ENCODE peak calls at places on chromosomes 1 and 21, in seven cellular contexts. H is foreskin fibroblast, S is endothelial cell, I is A549, O is AG04449, W is astrocyte of the spinal cord, P is thoracic aorta. Q is an unnamed sample.

GRCh38 chr1:9135145-9135836 is 6.4 kb upstream of the GPR157 start:
- DNase-seq in H (no peak), S (no peak), I (no peak), O (no peak), W (no peak), P (no peak), Q (no peak)

GRCh38 chr1:21220815-21221214 is 44.1 kb upstream of the EIF4G3 start:
- DNase-seq in H (peak; percentile 70), S (no peak), I (no peak), O (no peak), W (peak; percentile 21), P (no peak), Q (no peak)

GRCh38 chr1:215905493-215906095 is 338.5 kb downstream of the KCTD3 start:
- DNase-seq in H (no peak), S (no peak), I (no peak), O (peak; percentile 52), W (no peak), P (no peak), Q (no peak)

GRCh38 chr1:34870395-34870794 is 10.8 kb upstream of the SMIM12 start:
- DNase-seq in H (no peak), S (no peak), I (no peak), O (no peak), W (no peak), P (no peak), Q (no peak)

GRCh38 chr1:39761016-39761415 is 10.1 kb downstream of the OXCT2 start:
- DNase-seq in H (no peak), S (no peak), I (no peak), O (no peak), W (no peak), P (no peak), Q (no peak)

GRCh38 chr1:63922848-63923247 is 149.0 kb downstream of the ROR1 start:
- DNase-seq in H (no peak), S (no peak), I (no peak), O (no peak), W (no peak), P (no peak), Q (no peak)

GRCh38 chr1:154751690-154752089 is 118.4 kb downstream of the KCNN3 start:
- DNase-seq in H (no peak), S (no peak), I (no peak), O (no peak), W (no peak), P (no peak), Q (no peak)

GRCh38 chr1:16215882-16216753 is 3.7 kb upstream of the ARHGEF19 start:
- DNase-seq in H (peak; percentile 71), S (peak; percentile 86), I (peak; percentile 58), O (no peak), W (peak; percentile 88), P (peak; percentile 67), Q (peak; percentile 87)

GRCh38 chr1:111463029-111463683 is 10.6 kb upstream of the C1orf162 start:
- DNase-seq in H (peak; percentile 14), S (no peak), I (no peak), O (no peak), W (peak; percentile 50), P (no peak), Q (no peak)

GRCh38 chr1:29311352-29312030 is 75.2 kb downstream of the PTPRU start:
- DNase-seq in H (no peak), S (no peak), I (no peak), O (no peak), W (no peak), P (no peak), Q (no peak)

GRCh38 chr1:240282061-240282830 is 190.6 kb downstream of the FMN2 start:
- DNase-seq in H (no peak), S (no peak), I (no peak), O (no peak), W (no peak), P (no peak), Q (no peak)

GRCh38 chr1:226661965-226662364 is 77.1 kb downstream of the ITPKB start:
- DNase-seq in H (no peak), S (peak; percentile 31), I (no peak), O (no peak), W (no peak), P (no peak), Q (no peak)

GRCh38 chr1:165352109-165352441 is 4.4 kb downstream of the LMX1A start:
- DNase-seq in H (no peak), S (no peak), I (no peak), O (no peak), W (no peak), P (no peak), Q (no peak)

GRCh38 chr1:199272690-199273089 is 633.9 kb downstream of the PTPRC start:
- DNase-seq in H (peak; percentile 94), S (no peak), I (peak; percentile 22), O (peak; percentile 79), W (peak; percentile 96), P (no peak), Q (no peak)

GRCh38 chr1:54850082-54850730 is 36.8 kb downstream of the DHCR24 start:
- DNase-seq in H (no peak), S (no peak), I (no peak), O (no peak), W (no peak), P (no peak), Q (no peak)

GRCh38 chr1:27528701-27529637 is 39.0 kb upstream of the WASF2 start:
- DNase-seq in H (peak; percentile 72), S (no peak), I (no peak), O (no peak), W (peak; percentile 42), P (no peak), Q (no peak)

GRCh38 chr1:235941852-235942624 is 75.3 kb upstream of the LYST start:
- DNase-seq in H (peak; percentile 73), S (no peak), I (no peak), O (no peak), W (no peak), P (no peak), Q (no peak)

GRCh38 chr1:206814716-206815341 is 42.5 kb upstream of the IL10 start:
- DNase-seq in H (peak; percentile 69), S (no peak), I (no peak), O (no peak), W (peak; percentile 59), P (no peak), Q (no peak)

GRCh38 chr1:9075023-9075422 is 5.6 kb upstream of the SLC2A5 start:
- DNase-seq in H (no peak), S (no peak), I (peak; percentile 23), O (no peak), W (no peak), P (no peak), Q (no peak)

GRCh38 chr1:239755107-239755506 is 336.6 kb upstream of the FMN2 start:
- DNase-seq in H (no peak), S (no peak), I (no peak), O (no peak), W (no peak), P (no peak), Q (no peak)

GRCh38 chr1:12052997-12053686 is 10.0 kb upstream of the TNFRSF8 start:
- DNase-seq in H (no peak), S (no peak), I (no peak), O (no peak), W (no peak), P (no peak), Q (no peak)
- TF ChIP-seq CTCF in H (no peak), S (no peak), I (no peak), O (no peak), W (no peak), P (peak; percentile 54), Q (no peak)

DNA sequence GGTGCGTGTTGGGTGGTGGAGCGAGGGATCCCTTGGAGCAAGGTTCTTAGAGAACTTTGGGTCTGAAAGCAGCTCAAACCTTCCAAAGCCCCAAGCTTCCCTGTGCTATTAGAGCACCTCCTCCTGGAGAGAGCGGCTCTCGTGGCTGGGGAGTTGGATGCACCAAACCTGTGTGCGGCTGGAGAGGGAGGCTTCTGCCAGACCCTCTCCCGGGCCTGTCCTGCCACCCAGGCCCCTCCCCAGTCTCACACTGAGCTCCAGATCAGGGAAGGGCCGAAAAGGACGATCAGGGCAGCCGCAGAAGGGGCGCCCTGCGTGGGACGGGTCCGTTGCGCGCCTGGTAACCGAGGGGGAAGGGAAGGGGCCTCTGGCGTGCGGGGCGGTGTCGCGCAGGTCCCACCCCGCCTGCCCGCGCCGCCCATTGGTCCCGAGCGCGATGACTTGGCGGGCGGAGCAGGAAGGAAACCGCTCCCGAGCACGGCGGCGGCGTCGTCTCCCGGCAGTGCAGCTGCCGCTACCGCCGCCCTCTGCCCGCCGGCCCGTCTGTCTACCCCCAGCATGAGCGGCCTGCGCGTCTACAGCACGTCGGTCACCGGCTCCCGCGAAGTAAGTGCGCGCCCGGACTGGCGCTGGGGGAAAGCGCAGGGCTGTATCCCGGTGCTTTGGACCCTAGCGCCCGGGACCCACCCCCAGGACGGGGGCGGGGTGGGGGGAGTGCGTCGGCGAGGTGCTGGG is at the start of gene SH3BGRL3:
- DNase-seq in H (peak; percentile 90), S (peak; percentile 78), I (peak; percentile 75), O (no peak), W (peak; percentile 86), P (peak; percentile 61), Q (peak; percentile 92)
- TF ChIP-seq CTCF in H (peak; percentile 59), S (no peak), I (peak; percentile 41), O (peak; percentile 75), W (peak; percentile 63), P (no peak), Q (no peak)

GRCh38 chr1:53316058-53316741 is 11.7 kb downstream of the LRP8 start:
- DNase-seq in H (no peak), S (peak; percentile 33), I (no peak), O (no peak), W (no peak), P (no peak), Q (no peak)
- TF ChIP-seq CTCF in H (no peak), S (no peak), I (no peak), O (peak; percentile 10), W (peak; percentile 8), P (no peak), Q (no peak)

GRCh38 chr21:28783641-28784185 is 209.0 kb downstream of the LTN1 start:
- DNase-seq in H (no peak), S (no peak), I (no peak), O (no peak), W (no peak), P (no peak), Q (no peak)

GRCh38 chr21:28776251-28776650 is 216.4 kb downstream of the LTN1 start:
- DNase-seq in H (peak; percentile 83), S (no peak), I (no peak), O (peak; percentile 71), W (peak; percentile 82), P (no peak), Q (no peak)

GRCh38 chr21:28779914-28780313 is 212.8 kb downstream of the LTN1 start:
- DNase-seq in H (no peak), S (no peak), I (no peak), O (no peak), W (no peak), P (no peak), Q (no peak)

GRCh38 chr21:28781602-28782274 is 210.9 kb downstream of the LTN1 start:
- DNase-seq in H (no peak), S (peak; percentile 9), I (peak; percentile 29), O (no peak), W (no peak), P (no peak), Q (no peak)
- TF ChIP-seq CTCF in H (peak; percentile 57), S (peak; percentile 57), I (no peak), O (peak; percentile 59), W (peak; percentile 60), P (peak; percentile 31), Q (no peak)

DNA sequence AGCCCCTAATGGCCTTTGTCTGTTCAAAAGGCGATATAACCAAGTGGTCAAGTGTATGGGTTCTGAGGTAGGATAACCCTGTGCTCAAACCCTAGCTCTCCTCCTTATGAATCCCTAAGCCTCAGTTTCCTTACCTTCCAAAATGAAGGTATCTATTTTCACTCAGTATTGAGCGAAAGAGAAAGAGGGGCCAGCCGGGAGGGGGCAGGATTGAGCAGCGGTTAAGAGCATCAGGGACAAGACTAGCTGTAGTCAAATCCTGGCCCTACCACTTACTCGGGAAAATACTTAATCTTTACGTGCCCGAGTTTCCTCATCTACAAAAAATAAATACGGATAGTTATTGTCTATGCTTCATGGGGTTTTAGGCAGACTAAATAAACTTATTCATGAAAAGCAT is 25.7 kb downstream of the LY9 start:
- DNase-seq in H (no peak), S (no peak), I (no peak), O (no peak), W (no peak), P (no peak), Q (no peak)
- TF ChIP-seq CTCF in H (no peak), S (no peak), I (no peak), O (no peak), W (no peak), P (no peak), Q (no peak)